ENCODE peak calls at places on chromosomes 2 and 18, in eight cellular contexts. One of them, this sample, is unnamed.

GRCh38 chr2:74835831-74836674 is 2.1 kb downstream of the HK2 start:
- DNase-seq in adrenal gland: no peak
- DNase-seq in choroid plexus epithelial cell: peak
- DNase-seq in CD8-positive, alpha-beta T cell: no peak
- DNase-seq in K562: peak
- DNase-seq in HFFc6: peak
- DNase-seq in GM20000: peak
- DNase-seq in gastrocnemius medialis: no peak
- DNase-seq in this sample: no peak

GRCh38 chr2:156797832-156798231 is 361.7 kb downstream of the GPD2 start:
- DNase-seq in HFFc6: no peak
- DNase-seq in K562: no peak
- DNase-seq in CD8-positive, alpha-beta T cell: no peak
- DNase-seq in choroid plexus epithelial cell: no peak
- DNase-seq in GM20000: no peak
- DNase-seq in gastrocnemius medialis: no peak
- DNase-seq in adrenal gland: no peak
- DNase-seq in this sample: no peak

GRCh38 chr2:121196132-121196848 is 88.7 kb downstream of the TFCP2L1 start:
- DNase-seq in CD8-positive, alpha-beta T cell: no peak
- DNase-seq in gastrocnemius medialis: peak
- DNase-seq in adrenal gland: no peak
- DNase-seq in HFFc6: no peak
- DNase-seq in choroid plexus epithelial cell: no peak
- DNase-seq in K562: no peak
- DNase-seq in GM20000: no peak
- DNase-seq in this sample: no peak

GRCh38 chr2:61530365-61531148 is 7.6 kb downstream of the XPO1 start:
- DNase-seq in CD8-positive, alpha-beta T cell: no peak
- DNase-seq in gastrocnemius medialis: no peak
- DNase-seq in K562: no peak
- DNase-seq in HFFc6: no peak
- DNase-seq in choroid plexus epithelial cell: peak
- DNase-seq in adrenal gland: no peak
- DNase-seq in GM20000: no peak
- DNase-seq in this sample: no peak

GRCh38 chr2:11103984-11104793 is 51.1 kb upstream of the SLC66A3 start:
- DNase-seq in CD8-positive, alpha-beta T cell: no peak
- DNase-seq in HFFc6: no peak
- DNase-seq in GM20000: peak
- DNase-seq in choroid plexus epithelial cell: no peak
- DNase-seq in adrenal gland: no peak
- DNase-seq in gastrocnemius medialis: no peak
- DNase-seq in K562: no peak
- DNase-seq in this sample: no peak

GRCh38 chr2:33123216-33123615 is 176.5 kb downstream of the LTBP1 start:
- DNase-seq in choroid plexus epithelial cell: no peak
- DNase-seq in CD8-positive, alpha-beta T cell: no peak
- DNase-seq in adrenal gland: no peak
- DNase-seq in K562: no peak
- DNase-seq in HFFc6: no peak
- DNase-seq in GM20000: no peak
- DNase-seq in gastrocnemius medialis: no peak
- DNase-seq in this sample: no peak

GRCh38 chr2:26122633-26123032 is 50.3 kb upstream of the GAREM2 start:
- DNase-seq in CD8-positive, alpha-beta T cell: no peak
- DNase-seq in gastrocnemius medialis: no peak
- DNase-seq in GM20000: no peak
- DNase-seq in adrenal gland: no peak
- DNase-seq in choroid plexus epithelial cell: no peak
- DNase-seq in HFFc6: no peak
- DNase-seq in K562: no peak
- DNase-seq in this sample: no peak

GRCh38 chr2:236337465-236338325 is 73.5 kb upstream of the ASB18 start:
- DNase-seq in gastrocnemius medialis: no peak
- DNase-seq in choroid plexus epithelial cell: no peak
- DNase-seq in HFFc6: no peak
- DNase-seq in CD8-positive, alpha-beta T cell: peak
- DNase-seq in K562: no peak
- DNase-seq in adrenal gland: no peak
- DNase-seq in GM20000: no peak
- DNase-seq in this sample: no peak

GRCh38 chr2:202064206-202064880 is 8.7 kb upstream of the KIAA2012 start:
- DNase-seq in HFFc6: peak
- DNase-seq in adrenal gland: no peak
- DNase-seq in choroid plexus epithelial cell: peak
- DNase-seq in GM20000: no peak
- DNase-seq in K562: no peak
- DNase-seq in CD8-positive, alpha-beta T cell: no peak
- DNase-seq in gastrocnemius medialis: no peak
- DNase-seq in this sample: no peak

GRCh38 chr2:233429175-233429897 is 75.0 kb downstream of the DGKD start:
- DNase-seq in choroid plexus epithelial cell: no peak
- DNase-seq in adrenal gland: no peak
- DNase-seq in GM20000: no peak
- DNase-seq in HFFc6: no peak
- DNase-seq in gastrocnemius medialis: peak
- DNase-seq in CD8-positive, alpha-beta T cell: no peak
- DNase-seq in K562: no peak
- DNase-seq in this sample: no peak

GRCh38 chr18:61870151-61870550 is 22.7 kb downstream of the RNF152 start:
- DNase-seq in K562: no peak
- DNase-seq in GM20000: no peak
- DNase-seq in HFFc6: peak
- DNase-seq in choroid plexus epithelial cell: peak
- DNase-seq in adrenal gland: no peak
- DNase-seq in gastrocnemius medialis: no peak
- DNase-seq in CD8-positive, alpha-beta T cell: no peak
- DNase-seq in this sample: no peak

GRCh38 chr2:9336209-9336533 is 87.2 kb downstream of the ITGB1BP1 start:
- DNase-seq in choroid plexus epithelial cell: peak
- DNase-seq in K562: no peak
- DNase-seq in CD8-positive, alpha-beta T cell: no peak
- DNase-seq in gastrocnemius medialis: no peak
- DNase-seq in GM20000: no peak
- DNase-seq in adrenal gland: no peak
- DNase-seq in HFFc6: no peak
- DNase-seq in this sample: no peak

GRCh38 chr2:240442891-240443715 is 7.6 kb downstream of the GPC1 start:
- DNase-seq in GM20000: no peak
- DNase-seq in HFFc6: no peak
- DNase-seq in adrenal gland: no peak
- DNase-seq in choroid plexus epithelial cell: no peak
- DNase-seq in K562: no peak
- DNase-seq in CD8-positive, alpha-beta T cell: no peak
- DNase-seq in gastrocnemius medialis: no peak
- DNase-seq in this sample: no peak

GRCh38 chr2:99337931-99338580 is 867 bp downstream of the EIF5B start:
- DNase-seq in HFFc6: peak
- DNase-seq in adrenal gland: no peak
- DNase-seq in GM20000: peak
- DNase-seq in gastrocnemius medialis: no peak
- DNase-seq in K562: no peak
- DNase-seq in choroid plexus epithelial cell: peak
- DNase-seq in CD8-positive, alpha-beta T cell: no peak
- DNase-seq in this sample: no peak

GRCh38 chr2:237132799-237133198 is 47.1 kb downstream of the COPS8 start:
- DNase-seq in HFFc6: no peak
- DNase-seq in CD8-positive, alpha-beta T cell: no peak
- DNase-seq in choroid plexus epithelial cell: no peak
- DNase-seq in GM20000: peak
- DNase-seq in adrenal gland: no peak
- DNase-seq in gastrocnemius medialis: no peak
- DNase-seq in K562: peak
- DNase-seq in this sample: no peak

GRCh38 chr2:233938676-233939370 is 21.6 kb downstream of the TRPM8 start:
- DNase-seq in choroid plexus epithelial cell: no peak
- DNase-seq in HFFc6: no peak
- DNase-seq in K562: no peak
- DNase-seq in gastrocnemius medialis: no peak
- DNase-seq in adrenal gland: no peak
- DNase-seq in CD8-positive, alpha-beta T cell: no peak
- DNase-seq in GM20000: no peak
- DNase-seq in this sample: no peak

GRCh38 chr2:221596192-221596591 is 24.1 kb upstream of the EPHA4 start:
- DNase-seq in HFFc6: peak
- DNase-seq in GM20000: no peak
- DNase-seq in K562: no peak
- DNase-seq in adrenal gland: no peak
- DNase-seq in gastrocnemius medialis: no peak
- DNase-seq in choroid plexus epithelial cell: peak
- DNase-seq in CD8-positive, alpha-beta T cell: no peak
- DNase-seq in this sample: no peak

GRCh38 chr2:236748385-236748784 is 178.8 kb downstream of the ACKR3 start:
- DNase-seq in HFFc6: no peak
- DNase-seq in gastrocnemius medialis: no peak
- DNase-seq in choroid plexus epithelial cell: peak
- DNase-seq in adrenal gland: peak
- DNase-seq in GM20000: no peak
- DNase-seq in K562: no peak
- DNase-seq in CD8-positive, alpha-beta T cell: no peak
- DNase-seq in this sample: no peak

GRCh38 chr2:156170929-156171328 is 161.6 kb downstream of the NR4A2 start:
- DNase-seq in CD8-positive, alpha-beta T cell: no peak
- DNase-seq in adrenal gland: no peak
- DNase-seq in gastrocnemius medialis: no peak
- DNase-seq in GM20000: no peak
- DNase-seq in K562: no peak
- DNase-seq in HFFc6: no peak
- DNase-seq in choroid plexus epithelial cell: no peak
- DNase-seq in this sample: no peak

GRCh38 chr18:11494093-11494492 is 115.3 kb upstream of the SLC35G4 start:
- DNase-seq in K562: no peak
- DNase-seq in adrenal gland: no peak
- DNase-seq in CD8-positive, alpha-beta T cell: no peak
- DNase-seq in choroid plexus epithelial cell: peak
- DNase-seq in gastrocnemius medialis: no peak
- DNase-seq in HFFc6: peak
- DNase-seq in GM20000: no peak
- DNase-seq in this sample: no peak

GRCh38 chr18:11487390-11487789 is 122.0 kb upstream of the SLC35G4 start:
- DNase-seq in GM20000: no peak
- DNase-seq in gastrocnemius medialis: no peak
- DNase-seq in choroid plexus epithelial cell: no peak
- DNase-seq in adrenal gland: no peak
- DNase-seq in CD8-positive, alpha-beta T cell: no peak
- DNase-seq in K562: no peak
- DNase-seq in HFFc6: no peak
- DNase-seq in this sample: no peak

GRCh38 chr18:11489266-11489899 is 120.0 kb upstream of the SLC35G4 start:
- DNase-seq in gastrocnemius medialis: no peak
- DNase-seq in HFFc6: no peak
- DNase-seq in adrenal gland: no peak
- DNase-seq in K562: no peak
- DNase-seq in choroid plexus epithelial cell: no peak
- DNase-seq in GM20000: no peak
- DNase-seq in CD8-positive, alpha-beta T cell: no peak
- DNase-seq in this sample: no peak

GRCh38 chr18:11482271-11482670 is 127.1 kb upstream of the SLC35G4 start:
- DNase-seq in choroid plexus epithelial cell: no peak
- DNase-seq in CD8-positive, alpha-beta T cell: no peak
- DNase-seq in adrenal gland: no peak
- DNase-seq in gastrocnemius medialis: no peak
- DNase-seq in K562: no peak
- DNase-seq in GM20000: no peak
- DNase-seq in HFFc6: no peak
- DNase-seq in this sample: no peak

GRCh38 chr18:11488175-11488574 is 121.2 kb upstream of the SLC35G4 start:
- DNase-seq in HFFc6: no peak
- DNase-seq in K562: no peak
- DNase-seq in GM20000: no peak
- DNase-seq in CD8-positive, alpha-beta T cell: no peak
- DNase-seq in choroid plexus epithelial cell: peak
- DNase-seq in adrenal gland: no peak
- DNase-seq in gastrocnemius medialis: no peak
- DNase-seq in this sample: no peak
- TF ChIP-seq CTCF in HFFc6: no peak
- TF ChIP-seq CTCF in K562: no peak
- TF ChIP-seq CTCF in GM20000: no peak
- TF ChIP-seq CTCF in CD8-positive, alpha-beta T cell: no peak
- TF ChIP-seq CTCF in choroid plexus epithelial cell: peak
- TF ChIP-seq CTCF in adrenal gland: no peak
- TF ChIP-seq CTCF in gastrocnemius medialis: no peak
- TF ChIP-seq CTCF in this sample: no peak

GRCh38 chr18:8708670-8709069 is 3.3 kb downstream of the MTCL1 start:
- DNase-seq in adrenal gland: no peak
- DNase-seq in HFFc6: no peak
- DNase-seq in K562: no peak
- DNase-seq in GM20000: no peak
- DNase-seq in choroid plexus epithelial cell: no peak
- DNase-seq in gastrocnemius medialis: no peak
- DNase-seq in CD8-positive, alpha-beta T cell: no peak
- DNase-seq in this sample: no peak
- TF ChIP-seq CTCF in adrenal gland: no peak
- TF ChIP-seq CTCF in HFFc6: no peak
- TF ChIP-seq CTCF in K562: no peak
- TF ChIP-seq CTCF in GM20000: no peak
- TF ChIP-seq CTCF in choroid plexus epithelial cell: no peak
- TF ChIP-seq CTCF in gastrocnemius medialis: no peak
- TF ChIP-seq CTCF in CD8-positive, alpha-beta T cell: no peak
- TF ChIP-seq CTCF in this sample: no peak

GRCh38 chr18:48228841-48229240 is 180.3 kb downstream of the ZBTB7C start:
- DNase-seq in HFFc6: no peak
- DNase-seq in gastrocnemius medialis: no peak
- DNase-seq in choroid plexus epithelial cell: no peak
- DNase-seq in GM20000: no peak
- DNase-seq in CD8-positive, alpha-beta T cell: no peak
- DNase-seq in K562: no peak
- DNase-seq in adrenal gland: no peak
- DNase-seq in this sample: no peak

GRCh38 chr18:48230459-48231113 is 178.6 kb downstream of the ZBTB7C start:
- DNase-seq in CD8-positive, alpha-beta T cell: no peak
- DNase-seq in HFFc6: peak
- DNase-seq in gastrocnemius medialis: peak
- DNase-seq in adrenal gland: peak
- DNase-seq in choroid plexus epithelial cell: peak
- DNase-seq in GM20000: peak
- DNase-seq in K562: peak
- DNase-seq in this sample: peak

GRCh38 chr18:48228301-48228715 is 180.9 kb downstream of the ZBTB7C start:
- DNase-seq in adrenal gland: peak
- DNase-seq in CD8-positive, alpha-beta T cell: no peak
- DNase-seq in gastrocnemius medialis: peak
- DNase-seq in K562: no peak
- DNase-seq in HFFc6: no peak
- DNase-seq in choroid plexus epithelial cell: no peak
- DNase-seq in GM20000: no peak
- DNase-seq in this sample: no peak

GRCh38 chr18:48227206-48227605 is 182.0 kb downstream of the ZBTB7C start:
- DNase-seq in gastrocnemius medialis: no peak
- DNase-seq in GM20000: no peak
- DNase-seq in CD8-positive, alpha-beta T cell: no peak
- DNase-seq in choroid plexus epithelial cell: no peak
- DNase-seq in adrenal gland: no peak
- DNase-seq in HFFc6: no peak
- DNase-seq in K562: no peak
- DNase-seq in this sample: no peak

GRCh38 chr18:48229445-48230052 is 179.6 kb downstream of the ZBTB7C start:
- DNase-seq in choroid plexus epithelial cell: no peak
- DNase-seq in gastrocnemius medialis: no peak
- DNase-seq in HFFc6: no peak
- DNase-seq in CD8-positive, alpha-beta T cell: no peak
- DNase-seq in GM20000: no peak
- DNase-seq in adrenal gland: peak
- DNase-seq in K562: no peak
- DNase-seq in this sample: no peak
- TF ChIP-seq CTCF in choroid plexus epithelial cell: no peak
- TF ChIP-seq CTCF in gastrocnemius medialis: no peak
- TF ChIP-seq CTCF in HFFc6: no peak
- TF ChIP-seq CTCF in CD8-positive, alpha-beta T cell: no peak
- TF ChIP-seq CTCF in GM20000: no peak
- TF ChIP-seq CTCF in adrenal gland: no peak
- TF ChIP-seq CTCF in K562: no peak
- TF ChIP-seq CTCF in this sample: no peak

GRCh38 chr18:35362531-35362930 is 14.6 kb downstream of the ZNF396 start:
- DNase-seq in HFFc6: no peak
- DNase-seq in choroid plexus epithelial cell: no peak
- DNase-seq in GM20000: no peak
- DNase-seq in adrenal gland: no peak
- DNase-seq in K562: no peak
- DNase-seq in gastrocnemius medialis: no peak
- DNase-seq in CD8-positive, alpha-beta T cell: no peak
- DNase-seq in this sample: no peak
- TF ChIP-seq CTCF in HFFc6: no peak
- TF ChIP-seq CTCF in choroid plexus epithelial cell: no peak
- TF ChIP-seq CTCF in GM20000: no peak
- TF ChIP-seq CTCF in adrenal gland: no peak
- TF ChIP-seq CTCF in K562: no peak
- TF ChIP-seq CTCF in gastrocnemius medialis: no peak
- TF ChIP-seq CTCF in CD8-positive, alpha-beta T cell: no peak
- TF ChIP-seq CTCF in this sample: no peak